ENCODE peak calls at places on chromosomes 1 and 21, in five cellular contexts. One of them, this sample, is unnamed.

GRCh38 chr1:154845174-154845573 is 24.9 kb downstream of the KCNN3 start:
- DNase-seq in AG04449: no peak
- DNase-seq in Calu3: no peak
- DNase-seq in heart right ventricle: peak
- DNase-seq in neural crest cell: no peak
- DNase-seq in this sample: no peak

GRCh38 chr1:234371414-234371813 is 1.8 kb upstream of the COA6 start:
- DNase-seq in Calu3: no peak
- DNase-seq in AG04449: no peak
- DNase-seq in neural crest cell: no peak
- DNase-seq in heart right ventricle: no peak
- DNase-seq in this sample: no peak

GRCh38 chr1:158516966-158517365 is 37.2 kb downstream of the OR6Y1 start:
- DNase-seq in heart right ventricle: no peak
- DNase-seq in Calu3: no peak
- DNase-seq in neural crest cell: no peak
- DNase-seq in AG04449: no peak
- DNase-seq in this sample: no peak

GRCh38 chr1:67987046-67987799 is 63.2 kb downstream of the DIRAS3 start:
- DNase-seq in AG04449: peak
- DNase-seq in heart right ventricle: no peak
- DNase-seq in Calu3: no peak
- DNase-seq in neural crest cell: no peak
- DNase-seq in this sample: no peak

GRCh38 chr1:219792337-219793021 is 135.9 kb downstream of the SLC30A10 start:
- DNase-seq in neural crest cell: no peak
- DNase-seq in AG04449: peak
- DNase-seq in heart right ventricle: no peak
- DNase-seq in Calu3: no peak
- DNase-seq in this sample: no peak

GRCh38 chr21:43928726-43929125 is 63.7 kb downstream of the AGPAT3 start:
- DNase-seq in Calu3: no peak
- DNase-seq in AG04449: no peak
- DNase-seq in heart right ventricle: no peak
- DNase-seq in neural crest cell: no peak
- DNase-seq in this sample: no peak

GRCh38 chr1:234957330-234958065 is 171.1 kb downstream of the TOMM20 start:
- DNase-seq in Calu3: peak
- DNase-seq in heart right ventricle: no peak
- DNase-seq in AG04449: no peak
- DNase-seq in neural crest cell: no peak
- DNase-seq in this sample: no peak

GRCh38 chr1:45552309-45552708 is 1.7 kb downstream of the AKR1A1 start:
- DNase-seq in neural crest cell: no peak
- DNase-seq in heart right ventricle: no peak
- DNase-seq in Calu3: no peak
- DNase-seq in AG04449: no peak
- DNase-seq in this sample: no peak

GRCh38 chr1:3904006-3904842 is 4.2 kb upstream of the C1orf174 start:
- DNase-seq in heart right ventricle: no peak
- DNase-seq in neural crest cell: no peak
- DNase-seq in Calu3: no peak
- DNase-seq in AG04449: no peak
- DNase-seq in this sample: no peak

GRCh38 chr1:59565611-59566410 is 248.9 kb upstream of the HOOK1 start:
- DNase-seq in AG04449: peak
- DNase-seq in Calu3: no peak
- DNase-seq in neural crest cell: no peak
- DNase-seq in heart right ventricle: no peak
- DNase-seq in this sample: no peak

GRCh38 chr1:16080422-16081150 is 7.1 kb upstream of the FAM131C start:
- DNase-seq in heart right ventricle: no peak
- DNase-seq in neural crest cell: no peak
- DNase-seq in AG04449: no peak
- DNase-seq in Calu3: no peak
- DNase-seq in this sample: no peak

GRCh38 chr1:31431351-31431750 is 18.3 kb downstream of the SERINC2 start:
- DNase-seq in Calu3: no peak
- DNase-seq in neural crest cell: no peak
- DNase-seq in AG04449: no peak
- DNase-seq in heart right ventricle: peak
- DNase-seq in this sample: no peak

GRCh38 chr1:199173356-199173755 is 534.5 kb downstream of the PTPRC start:
- DNase-seq in Calu3: no peak
- DNase-seq in neural crest cell: no peak
- DNase-seq in heart right ventricle: no peak
- DNase-seq in AG04449: peak
- DNase-seq in this sample: no peak

GRCh38 chr1:45038240-45038639 is 26.2 kb downstream of the UROD start:
- DNase-seq in AG04449: no peak
- DNase-seq in Calu3: no peak
- DNase-seq in heart right ventricle: no peak
- DNase-seq in neural crest cell: no peak
- DNase-seq in this sample: no peak

GRCh38 chr1:25134801-25135585 is 97.3 kb downstream of the SYF2 start:
- DNase-seq in AG04449: no peak
- DNase-seq in heart right ventricle: no peak
- DNase-seq in Calu3: no peak
- DNase-seq in neural crest cell: no peak
- DNase-seq in this sample: peak

GRCh38 chr1:230706887-230707731 is 6.8 kb downstream of the AGT start:
- DNase-seq in neural crest cell: no peak
- DNase-seq in AG04449: no peak
- DNase-seq in Calu3: no peak
- DNase-seq in heart right ventricle: no peak
- DNase-seq in this sample: no peak

GRCh38 chr1:181392133-181392532 is 91.2 kb upstream of the CACNA1E start:
- DNase-seq in AG04449: no peak
- DNase-seq in Calu3: no peak
- DNase-seq in heart right ventricle: no peak
- DNase-seq in neural crest cell: no peak
- DNase-seq in this sample: no peak

GRCh38 chr1:235883261-235883927 is 16.7 kb upstream of the LYST start:
- DNase-seq in Calu3: peak
- DNase-seq in heart right ventricle: peak
- DNase-seq in neural crest cell: no peak
- DNase-seq in AG04449: peak
- DNase-seq in this sample: no peak

GRCh38 chr1:109777980-109778625 is 14.4 kb upstream of the EPS8L3 start:
- DNase-seq in Calu3: no peak
- DNase-seq in neural crest cell: no peak
- DNase-seq in heart right ventricle: peak
- DNase-seq in AG04449: no peak
- DNase-seq in this sample: no peak

GRCh38 chr1:180027949-180028445 is 73.4 kb downstream of the CEP350 start:
- DNase-seq in heart right ventricle: no peak
- DNase-seq in Calu3: no peak
- DNase-seq in AG04449: peak
- DNase-seq in neural crest cell: no peak
- DNase-seq in this sample: no peak

GRCh38 chr21:37227071-37228002 is 39.8 kb downstream of the VPS26C start:
- DNase-seq in heart right ventricle: no peak
- DNase-seq in Calu3: no peak
- DNase-seq in neural crest cell: no peak
- DNase-seq in AG04449: no peak
- DNase-seq in this sample: no peak

GRCh38 chr1:239816090-239816812 is 275.4 kb upstream of the FMN2 start:
- DNase-seq in Calu3: peak
- DNase-seq in heart right ventricle: no peak
- DNase-seq in AG04449: peak
- DNase-seq in neural crest cell: no peak
- DNase-seq in this sample: peak

GRCh38 chr1:238404506-238404905 is 513.8 kb upstream of the ZP4 start:
- DNase-seq in AG04449: no peak
- DNase-seq in heart right ventricle: no peak
- DNase-seq in neural crest cell: no peak
- DNase-seq in Calu3: no peak
- DNase-seq in this sample: no peak

GRCh38 chr1:178575611-178576331 is 62.9 kb downstream of the TEX35 start:
- DNase-seq in Calu3: no peak
- DNase-seq in neural crest cell: no peak
- DNase-seq in heart right ventricle: no peak
- DNase-seq in AG04449: peak
- DNase-seq in this sample: no peak

GRCh38 chr21:44618504-44618903 is 6.6 kb downstream of the KRTAP10-8 start:
- DNase-seq in neural crest cell: no peak
- DNase-seq in AG04449: no peak
- DNase-seq in Calu3: no peak
- DNase-seq in heart right ventricle: no peak
- DNase-seq in this sample: no peak

GRCh38 chr21:37788503-37788902 is 127.8 kb downstream of the KCNJ6 start:
- DNase-seq in Calu3: no peak
- DNase-seq in neural crest cell: no peak
- DNase-seq in AG04449: no peak
- DNase-seq in heart right ventricle: no peak
- DNase-seq in this sample: no peak

GRCh38 chr21:46156378-46156645 is 933 bp upstream of the FTCD start:
- DNase-seq in heart right ventricle: no peak
- DNase-seq in Calu3: no peak
- DNase-seq in AG04449: no peak
- DNase-seq in neural crest cell: no peak
- DNase-seq in this sample: no peak
- TF ChIP-seq CTCF in heart right ventricle: no peak
- TF ChIP-seq CTCF in Calu3: no peak
- TF ChIP-seq CTCF in AG04449: no peak
- TF ChIP-seq CTCF in neural crest cell: no peak
- TF ChIP-seq CTCF in this sample: no peak

DNA sequence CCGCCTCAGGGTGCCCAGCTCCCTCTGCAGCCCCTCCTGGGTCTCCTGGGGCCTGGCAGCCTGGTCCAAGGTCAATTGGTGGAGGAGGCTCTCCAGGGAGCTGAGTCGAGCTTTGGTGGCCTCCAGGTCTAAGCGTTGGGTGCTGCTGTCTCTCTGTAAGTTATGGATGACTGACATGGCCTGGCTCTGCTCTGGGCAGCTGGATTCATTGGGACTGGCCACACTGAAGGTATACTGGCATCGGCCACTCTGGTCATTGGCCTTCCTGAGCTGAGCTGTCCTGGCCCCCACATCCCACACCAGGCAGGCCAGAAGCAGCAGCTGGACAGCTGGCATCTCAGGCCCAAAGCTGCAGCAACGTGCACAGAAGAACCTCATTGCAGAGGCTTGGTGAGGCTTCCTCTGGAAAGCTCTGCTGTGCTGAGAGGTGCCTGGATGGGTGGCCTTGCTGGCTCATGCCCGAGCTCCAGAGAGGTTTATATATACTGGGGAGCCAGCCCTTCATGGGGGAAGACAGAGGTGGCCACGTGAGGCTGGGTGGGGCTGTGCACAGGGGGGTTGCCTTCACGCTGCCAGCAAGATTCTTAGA is at the start of gene MYOC:
- DNase-seq in Calu3: no peak
- DNase-seq in AG04449: no peak
- DNase-seq in heart right ventricle: no peak
- DNase-seq in neural crest cell: no peak
- DNase-seq in this sample: no peak
- TF ChIP-seq CTCF in Calu3: no peak
- TF ChIP-seq CTCF in AG04449: no peak
- TF ChIP-seq CTCF in heart right ventricle: no peak
- TF ChIP-seq CTCF in neural crest cell: no peak
- TF ChIP-seq CTCF in this sample: no peak

DNA sequence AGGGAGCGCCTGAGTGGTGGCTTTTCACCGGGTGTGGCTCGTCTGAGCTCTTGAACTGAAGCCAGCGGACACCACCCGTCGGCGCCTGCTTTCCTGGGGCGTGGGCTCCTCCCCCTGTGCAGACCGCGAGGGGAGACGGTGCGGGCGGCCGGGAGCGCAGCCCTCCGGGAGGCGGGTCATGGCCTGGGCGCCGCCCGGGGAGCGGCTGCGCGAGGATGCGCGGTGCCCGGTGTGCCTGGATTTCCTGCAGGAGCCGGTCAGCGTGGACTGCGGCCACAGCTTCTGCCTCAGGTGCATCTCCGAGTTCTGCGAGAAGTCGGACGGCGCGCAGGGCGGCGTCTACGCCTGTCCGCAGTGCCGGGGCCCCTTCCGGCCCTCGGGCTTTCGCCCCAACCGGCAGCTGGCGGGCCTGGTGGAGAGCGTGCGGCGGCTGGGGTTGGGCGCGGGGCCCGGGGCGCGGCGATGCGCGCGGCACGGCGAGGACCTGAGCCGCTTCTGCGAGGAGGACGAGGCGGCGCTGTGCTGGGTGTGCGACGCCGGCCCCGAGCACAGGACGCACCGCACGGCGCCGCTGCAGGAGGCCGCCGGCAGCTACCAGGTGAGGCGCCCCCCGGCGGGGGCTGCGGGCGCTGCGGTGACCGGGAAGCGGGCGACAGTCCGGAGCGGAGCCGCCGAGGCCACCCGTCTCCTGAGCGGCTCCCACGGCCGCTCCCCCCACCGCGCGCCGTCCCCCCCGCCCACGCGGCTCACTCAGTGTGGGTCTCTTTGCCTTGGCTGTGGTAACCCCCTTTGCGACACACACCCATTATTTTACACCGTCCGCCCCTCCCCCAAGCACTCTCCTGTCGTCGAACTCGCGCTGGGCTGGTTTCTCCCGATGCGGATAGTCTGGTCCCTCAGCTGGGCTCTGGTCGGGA is at the start of gene TRIM58:
- DNase-seq in Calu3: no peak
- DNase-seq in heart right ventricle: no peak
- DNase-seq in AG04449: no peak
- DNase-seq in neural crest cell: peak
- DNase-seq in this sample: peak
- TF ChIP-seq CTCF in Calu3: no peak
- TF ChIP-seq CTCF in heart right ventricle: no peak
- TF ChIP-seq CTCF in AG04449: no peak
- TF ChIP-seq CTCF in neural crest cell: peak
- TF ChIP-seq CTCF in this sample: peak

GRCh38 chr1:53471000-53471399 is 11.8 kb downstream of the DMRTB1 start:
- DNase-seq in Calu3: no peak
- DNase-seq in AG04449: no peak
- DNase-seq in neural crest cell: no peak
- DNase-seq in heart right ventricle: no peak
- DNase-seq in this sample: no peak

GRCh38 chr1:53475661-53476060 is 16.5 kb downstream of the DMRTB1 start:
- DNase-seq in AG04449: no peak
- DNase-seq in Calu3: no peak
- DNase-seq in neural crest cell: no peak
- DNase-seq in heart right ventricle: no peak
- DNase-seq in this sample: no peak

GRCh38 chr1:53476579-53476978 is 17.4 kb downstream of the DMRTB1 start:
- DNase-seq in neural crest cell: no peak
- DNase-seq in AG04449: no peak
- DNase-seq in heart right ventricle: no peak
- DNase-seq in Calu3: no peak
- DNase-seq in this sample: no peak

GRCh38 chr1:53470584-53470983 is 11.4 kb downstream of the DMRTB1 start:
- DNase-seq in neural crest cell: no peak
- DNase-seq in AG04449: no peak
- DNase-seq in heart right ventricle: no peak
- DNase-seq in Calu3: no peak
- DNase-seq in this sample: no peak

DNA sequence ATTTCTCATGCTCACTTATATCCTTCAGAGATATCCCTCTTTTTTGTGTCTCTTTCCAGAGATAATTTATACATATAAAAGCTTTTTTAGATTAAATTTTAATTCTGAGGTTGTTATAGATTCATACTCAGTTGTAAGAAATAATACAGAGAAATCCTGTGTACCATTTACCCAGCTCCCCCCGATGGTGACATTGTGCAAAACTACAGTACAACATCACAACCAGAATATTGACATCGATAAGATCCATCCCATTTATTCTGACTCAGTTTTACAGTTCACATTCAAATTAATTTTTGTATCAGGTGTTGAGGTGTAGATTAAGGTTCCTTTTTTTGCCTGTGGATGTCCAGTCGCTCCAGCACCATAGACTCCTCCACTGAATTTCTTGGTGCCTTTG is 14.3 kb downstream of the DMRTB1 start:
- DNase-seq in AG04449: no peak
- DNase-seq in neural crest cell: no peak
- DNase-seq in Calu3: no peak
- DNase-seq in heart right ventricle: no peak
- DNase-seq in this sample: no peak
- TF ChIP-seq CTCF in AG04449: peak
- TF ChIP-seq CTCF in neural crest cell: peak
- TF ChIP-seq CTCF in Calu3: no peak
- TF ChIP-seq CTCF in heart right ventricle: no peak
- TF ChIP-seq CTCF in this sample: peak